ENCODE peak calls at places on chromosomes 2 and 18, in four cellular contexts. One of them, this sample, is unnamed.
A peak's percentile ranks its signal among the peaks of the same experiment; 100 is the strongest.

GRCh38 chr2:37653805-37654378 is 17.6 kb downstream of the CDC42EP3 start:
- DNase-seq in MCF 10A: peak; percentile 89
- DNase-seq in activated CD8-positive, alpha-beta memory T cell treated with anti-CD3 and anti-CD28 coated beads, Interleukin-2, amount 10 ng/mL, durations not matched to agents 7 days and 5 days: no peak
- DNase-seq in lower leg skin: peak; percentile 38
- DNase-seq in this sample: no peak

GRCh38 chr2:196101325-196101981 is 32.8 kb upstream of the DNAH7 start:
- DNase-seq in MCF 10A: no peak
- DNase-seq in activated CD8-positive, alpha-beta memory T cell treated with anti-CD3 and anti-CD28 coated beads, Interleukin-2, amount 10 ng/mL, durations not matched to agents 7 days and 5 days: no peak
- DNase-seq in lower leg skin: no peak
- DNase-seq in this sample: peak; percentile 31

GRCh38 chr2:121362776-121363175 is 77.8 kb upstream of the TFCP2L1 start:
- DNase-seq in MCF 10A: no peak
- DNase-seq in activated CD8-positive, alpha-beta memory T cell treated with anti-CD3 and anti-CD28 coated beads, Interleukin-2, amount 10 ng/mL, durations not matched to agents 7 days and 5 days: no peak
- DNase-seq in lower leg skin: no peak
- DNase-seq in this sample: no peak

GRCh38 chr2:1478311-1479305 is 65.3 kb downstream of the TPO start:
- DNase-seq in MCF 10A: no peak
- DNase-seq in activated CD8-positive, alpha-beta memory T cell treated with anti-CD3 and anti-CD28 coated beads, Interleukin-2, amount 10 ng/mL, durations not matched to agents 7 days and 5 days: no peak
- DNase-seq in lower leg skin: no peak
- DNase-seq in this sample: no peak

GRCh38 chr2:240162531-240162930 is 22.1 kb upstream of the OTOS start:
- DNase-seq in MCF 10A: no peak
- DNase-seq in activated CD8-positive, alpha-beta memory T cell treated with anti-CD3 and anti-CD28 coated beads, Interleukin-2, amount 10 ng/mL, durations not matched to agents 7 days and 5 days: no peak
- DNase-seq in lower leg skin: no peak
- DNase-seq in this sample: no peak

GRCh38 chr2:39741871-39742270 is 37.2 kb downstream of the THUMPD2 start:
- DNase-seq in MCF 10A: no peak
- DNase-seq in activated CD8-positive, alpha-beta memory T cell treated with anti-CD3 and anti-CD28 coated beads, Interleukin-2, amount 10 ng/mL, durations not matched to agents 7 days and 5 days: no peak
- DNase-seq in lower leg skin: no peak
- DNase-seq in this sample: peak; percentile 76

GRCh38 chr2:85439986-85440385 is 21.5 kb downstream of the SH2D6 start:
- DNase-seq in MCF 10A: no peak
- DNase-seq in activated CD8-positive, alpha-beta memory T cell treated with anti-CD3 and anti-CD28 coated beads, Interleukin-2, amount 10 ng/mL, durations not matched to agents 7 days and 5 days: peak; percentile 64
- DNase-seq in lower leg skin: no peak
- DNase-seq in this sample: no peak

GRCh38 chr2:191954446-191954845 is 107.6 kb upstream of the CAVIN2 start:
- DNase-seq in MCF 10A: no peak
- DNase-seq in activated CD8-positive, alpha-beta memory T cell treated with anti-CD3 and anti-CD28 coated beads, Interleukin-2, amount 10 ng/mL, durations not matched to agents 7 days and 5 days: no peak
- DNase-seq in lower leg skin: no peak
- DNase-seq in this sample: no peak

GRCh38 chr2:75680402-75680801 is 30.3 kb downstream of the GCFC2 start:
- DNase-seq in MCF 10A: no peak
- DNase-seq in activated CD8-positive, alpha-beta memory T cell treated with anti-CD3 and anti-CD28 coated beads, Interleukin-2, amount 10 ng/mL, durations not matched to agents 7 days and 5 days: no peak
- DNase-seq in lower leg skin: no peak
- DNase-seq in this sample: no peak

GRCh38 chr2:231190531-231191197 is 7.8 kb upstream of the ARMC9 start:
- DNase-seq in MCF 10A: no peak
- DNase-seq in activated CD8-positive, alpha-beta memory T cell treated with anti-CD3 and anti-CD28 coated beads, Interleukin-2, amount 10 ng/mL, durations not matched to agents 7 days and 5 days: no peak
- DNase-seq in lower leg skin: no peak
- DNase-seq in this sample: no peak

GRCh38 chr18:79804130-79804772 is 6.5 kb downstream of the KCNG2 start:
- DNase-seq in MCF 10A: no peak
- DNase-seq in activated CD8-positive, alpha-beta memory T cell treated with anti-CD3 and anti-CD28 coated beads, Interleukin-2, amount 10 ng/mL, durations not matched to agents 7 days and 5 days: no peak
- DNase-seq in lower leg skin: no peak
- DNase-seq in this sample: no peak

GRCh38 chr2:96251721-96252292 is 14.0 kb downstream of the TMEM127 start:
- DNase-seq in MCF 10A: peak; percentile 81
- DNase-seq in activated CD8-positive, alpha-beta memory T cell treated with anti-CD3 and anti-CD28 coated beads, Interleukin-2, amount 10 ng/mL, durations not matched to agents 7 days and 5 days: no peak
- DNase-seq in lower leg skin: no peak
- DNase-seq in this sample: peak; percentile 97

GRCh38 chr2:84338069-84338468 is 121.0 kb downstream of the SUCLG1 start:
- DNase-seq in MCF 10A: peak; percentile 58
- DNase-seq in activated CD8-positive, alpha-beta memory T cell treated with anti-CD3 and anti-CD28 coated beads, Interleukin-2, amount 10 ng/mL, durations not matched to agents 7 days and 5 days: no peak
- DNase-seq in lower leg skin: no peak
- DNase-seq in this sample: no peak

GRCh38 chr2:238326801-238327365 is 6.6 kb downstream of the TRAF3IP1 start:
- DNase-seq in MCF 10A: no peak
- DNase-seq in activated CD8-positive, alpha-beta memory T cell treated with anti-CD3 and anti-CD28 coated beads, Interleukin-2, amount 10 ng/mL, durations not matched to agents 7 days and 5 days: no peak
- DNase-seq in lower leg skin: no peak
- DNase-seq in this sample: no peak

GRCh38 chr2:109375656-109376055 is 238.1 kb downstream of the SEPTIN10 start:
- DNase-seq in MCF 10A: no peak
- DNase-seq in activated CD8-positive, alpha-beta memory T cell treated with anti-CD3 and anti-CD28 coated beads, Interleukin-2, amount 10 ng/mL, durations not matched to agents 7 days and 5 days: no peak
- DNase-seq in lower leg skin: no peak
- DNase-seq in this sample: no peak

GRCh38 chr2:65199891-65200290 is 27.7 kb upstream of the ACTR2 start:
- DNase-seq in MCF 10A: no peak
- DNase-seq in activated CD8-positive, alpha-beta memory T cell treated with anti-CD3 and anti-CD28 coated beads, Interleukin-2, amount 10 ng/mL, durations not matched to agents 7 days and 5 days: no peak
- DNase-seq in lower leg skin: no peak
- DNase-seq in this sample: peak; percentile 70